ENCODE peak calls at places on chromosomes 7 and 10, in four cellular contexts. I, R, Q and Z are unnamed samples.

GRCh38 chr7:3301831-3302618 is 973 bp downstream of the SDK1 start:
- DNase-seq in I (no peak), R (peak; percentile 20), Q (peak; percentile 60), Z (peak; percentile 20)

GRCh38 chr7:44283381-44284211 is 41.8 kb downstream of the CAMK2B start:
- DNase-seq in I (peak; percentile 51), R (peak; percentile 10), Q (peak; percentile 41), Z (no peak)

GRCh38 chr10:95308389-95309302 is 17.8 kb upstream of the PDLIM1 start:
- DNase-seq in I (peak; percentile 85), R (peak; percentile 83), Q (no peak), Z (peak; percentile 98)

GRCh38 chr7:153522261-153522660 is 529.9 kb upstream of the DPP6 start:
- DNase-seq in I (no peak), R (peak; percentile 69), Q (no peak), Z (no peak)

GRCh38 chr7:42931834-42932651 is at the start of the genes MRPL32 and PSMA2:
- DNase-seq in I (peak; percentile 96), R (peak; percentile 95), Q (peak; percentile 95), Z (peak; percentile 94)

GRCh38 chr7:117185124-117185523 is 137.7 kb downstream of the WNT2 start:
- DNase-seq in I (no peak), R (no peak), Q (peak; percentile 27), Z (no peak)

GRCh38 chr10:69092959-69093850 is 5.3 kb downstream of the SRGN start:
- DNase-seq in I (no peak), R (peak; percentile 61), Q (peak; percentile 65), Z (peak; percentile 67)

GRCh38 chr10:21742740-21743412 is 208.8 kb downstream of the MLLT10 start:
- DNase-seq in I (no peak), R (no peak), Q (no peak), Z (no peak)

GRCh38 chr7:64874114-64874513 is 29.0 kb upstream of the ZNF273 start:
- DNase-seq in I (no peak), R (no peak), Q (peak; percentile 9), Z (peak; percentile 30)

GRCh38 chr10:126012485-126012884 is 116.1 kb downstream of the FANK1 start:
- DNase-seq in I (no peak), R (no peak), Q (no peak), Z (peak; percentile 39)

DNA sequence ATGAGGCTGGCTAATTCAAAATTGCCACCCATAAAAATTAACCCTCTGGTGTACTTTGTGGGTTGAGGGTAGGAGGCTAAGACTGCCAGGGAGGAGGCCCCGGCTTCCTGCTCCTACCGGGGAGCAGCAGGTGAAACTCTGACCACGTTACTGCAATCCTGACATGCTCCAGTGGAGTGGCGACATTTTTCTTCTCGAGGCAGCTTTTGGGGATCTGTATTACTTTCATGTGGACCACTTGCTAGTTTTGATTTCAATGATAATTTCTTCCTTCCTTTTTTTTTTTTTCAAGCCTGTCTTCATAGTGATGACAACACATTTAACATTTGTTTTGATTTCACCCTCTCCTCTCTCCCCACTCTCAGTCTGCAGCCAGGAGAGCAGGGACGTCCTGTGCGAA is 14.6 kb downstream of the GATA3 start:
- DNase-seq in I (no peak), R (no peak), Q (no peak), Z (no peak)
- TF ChIP-seq CTCF in I (no peak), R (no peak), Q (no peak), Z (no peak)

DNA sequence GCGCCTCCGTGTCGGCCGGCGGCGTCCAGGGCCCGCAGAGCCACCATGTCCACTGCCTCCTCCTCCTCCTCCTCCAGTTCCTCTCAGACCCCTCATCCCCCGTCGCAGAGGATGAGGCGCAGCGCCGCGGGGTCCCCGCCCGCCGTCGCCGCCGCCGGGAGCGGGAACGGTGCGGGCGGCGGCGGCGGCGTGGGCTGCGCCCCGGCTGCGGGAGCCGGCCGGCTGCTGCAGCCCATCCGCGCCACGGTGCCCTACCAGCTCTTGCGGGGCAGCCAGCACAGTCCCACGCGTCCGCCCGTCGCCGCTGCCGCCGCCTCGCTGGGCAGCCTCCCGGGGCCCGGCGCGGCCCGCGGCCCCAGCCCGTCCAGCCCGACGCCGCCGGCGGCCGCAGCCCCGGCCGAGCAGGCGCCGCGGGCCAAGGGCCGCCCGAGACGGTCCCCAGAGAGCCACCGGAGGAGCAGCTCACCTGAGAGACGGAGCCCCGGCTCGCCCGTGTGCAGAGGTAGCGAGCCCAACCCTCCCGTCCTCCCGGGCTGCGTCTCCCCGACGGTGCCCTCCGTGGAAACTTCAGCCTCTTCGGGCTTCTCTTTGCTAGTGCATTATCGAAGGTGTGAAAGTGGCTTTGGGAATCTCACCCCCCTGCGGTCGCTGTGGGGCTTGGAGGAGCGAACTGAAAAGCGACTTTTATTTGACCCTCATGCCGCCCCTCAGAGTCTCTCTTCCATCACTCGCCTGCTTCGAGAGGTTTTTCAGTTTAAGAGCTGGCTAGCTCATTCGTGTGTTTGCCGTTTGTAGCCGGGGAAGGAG is 913 bp downstream of the GLCCI1 start:
- DNase-seq in I (peak; percentile 79), R (peak; percentile 25), Q (no peak), Z (peak; percentile 42)
- TF ChIP-seq CTCF in I (peak; percentile 15), R (no peak), Q (no peak), Z (no peak)

DNA sequence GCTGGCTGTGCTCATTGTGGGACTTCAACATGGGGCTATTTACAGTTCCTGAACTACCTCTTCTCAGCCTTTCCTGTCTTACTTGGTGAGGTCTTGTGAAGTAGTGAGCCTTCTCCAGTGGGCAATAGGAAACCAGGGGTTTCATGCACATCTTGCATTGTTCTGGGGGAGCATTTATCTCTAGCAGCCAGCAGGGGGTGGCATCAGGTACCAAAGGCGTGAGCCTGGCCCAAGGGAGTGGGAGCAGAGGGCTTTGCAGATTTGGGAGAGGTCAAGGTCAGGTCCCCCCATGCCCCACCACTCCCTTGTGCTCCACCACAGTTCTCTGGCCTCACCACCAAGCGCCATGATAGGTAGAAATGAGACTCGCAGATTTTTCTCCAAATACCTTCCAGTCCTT is 85.4 kb upstream of the NPTX2 start:
- DNase-seq in I (peak; percentile 40), R (no peak), Q (no peak), Z (no peak)
- TF ChIP-seq CTCF in I (no peak), R (no peak), Q (no peak), Z (no peak)

GRCh38 chr7:120819861-120820260 is 38.1 kb downstream of the TSPAN12 start:
- DNase-seq in I (no peak), R (no peak), Q (no peak), Z (no peak)
- TF ChIP-seq CTCF in I (no peak), R (no peak), Q (no peak), Z (no peak)

GRCh38 chr10:11318812-11319598 is 292.4 kb downstream of the USP6NL start:
- DNase-seq in I (no peak), R (no peak), Q (no peak), Z (no peak)
- TF ChIP-seq CTCF in I (no peak), R (no peak), Q (no peak), Z (no peak)

GRCh38 chr10:76624470-76624869 is 1013.1 kb downstream of the KCNMA1 start:
- DNase-seq in I (no peak), R (no peak), Q (no peak), Z (no peak)

GRCh38 chr10:76615049-76615448 is 1022.6 kb downstream of the KCNMA1 start:
- DNase-seq in I (no peak), R (no peak), Q (no peak), Z (no peak)

GRCh38 chr10:76618171-76618570 is 1019.4 kb downstream of the KCNMA1 start:
- DNase-seq in I (no peak), R (no peak), Q (no peak), Z (no peak)

GRCh38 chr10:76621886-76622620 is 1015.6 kb downstream of the KCNMA1 start:
- DNase-seq in I (no peak), R (no peak), Q (no peak), Z (no peak)

GRCh38 chr10:76618641-76619040 is 1019.0 kb downstream of the KCNMA1 start:
- DNase-seq in I (no peak), R (no peak), Q (no peak), Z (no peak)
- TF ChIP-seq CTCF in I (no peak), R (no peak), Q (no peak), Z (no peak)

GRCh38 chr7:52920977-52921376 is 114.5 kb upstream of the POM121L12 start:
- DNase-seq in I (no peak), R (no peak), Q (peak; percentile 69), Z (no peak)

DNA sequence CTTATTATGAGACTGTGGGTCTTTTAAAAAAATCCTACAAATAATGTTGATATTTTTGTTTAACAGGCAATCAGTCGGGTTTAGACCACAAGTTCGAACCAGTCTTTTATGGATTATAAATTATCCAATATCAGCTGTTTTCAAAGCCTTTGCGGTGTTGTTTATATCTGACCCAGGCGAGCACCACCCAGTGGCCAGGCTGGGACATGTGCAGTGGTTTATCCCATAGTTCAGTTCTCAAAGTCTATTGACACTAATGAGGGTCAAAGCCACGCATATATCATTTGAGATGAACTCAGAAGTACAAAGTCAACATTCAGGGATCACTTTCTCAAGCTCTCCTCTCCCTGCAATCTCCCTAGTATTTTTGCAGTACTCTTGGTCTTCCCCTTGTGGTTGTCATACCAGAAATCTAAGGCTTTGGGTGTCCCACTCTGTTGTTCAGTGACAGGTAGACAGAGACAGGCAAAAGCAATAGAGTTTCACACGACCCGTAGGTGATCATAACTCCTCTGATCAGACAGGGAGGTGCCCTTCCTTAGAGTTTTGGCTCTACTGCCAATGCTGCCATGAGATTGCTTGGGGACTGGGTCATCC is 117.4 kb upstream of the POM121L12 start:
- DNase-seq in I (no peak), R (no peak), Q (peak; percentile 49), Z (no peak)
- TF ChIP-seq CTCF in I (no peak), R (no peak), Q (peak; percentile 48), Z (peak; percentile 11)